ENCODE peak calls at places on chromosome 13, in four cellular contexts. E, Y, V and T are unnamed samples.

GRCh38 chr13:79491715-79492114 is 10.8 kb downstream of the NDFIP2 start:
- DNase-seq in E (no peak), Y (no peak), V (no peak), T (no peak)

GRCh38 chr13:23898101-23898500 is 799 bp upstream of the C1QTNF9B start:
- DNase-seq in E (no peak), Y (no peak), V (peak), T (no peak)

GRCh38 chr13:65638572-65639168 is 1591.5 kb downstream of the PCDH9 start:
- DNase-seq in E (no peak), V (no peak), Y (peak), T (no peak)

GRCh38 chr13:52780092-52780491 is 40.5 kb upstream of the CNMD start:
- DNase-seq in V (no peak), E (no peak), Y (no peak), T (no peak)

GRCh38 chr13:96003304-96003703 is 49.9 kb downstream of the UGGT2 start:
- DNase-seq in V (no peak), Y (peak), E (no peak), T (no peak)

GRCh38 chr13:113545455-113545930 is 39.1 kb upstream of the TFDP1 start:
- DNase-seq in V (no peak), Y (no peak), E (no peak), T (no peak)

GRCh38 chr13:34816543-34816942 is 125.5 kb upstream of the NBEA start:
- DNase-seq in V (peak), Y (no peak), E (no peak), T (no peak)

GRCh38 chr13:57857945-57858344 is 226.4 kb downstream of the PCDH17 start:
- DNase-seq in Y (no peak), E (no peak), V (no peak), T (no peak)

GRCh38 chr13:95783747-95784146 is 106.8 kb downstream of the DNAJC3 start:
- DNase-seq in V (no peak), E (no peak), Y (no peak), T (no peak)

GRCh38 chr13:98416408-98416807 is 160.5 kb downstream of the STK24 start:
- DNase-seq in Y (no peak), E (peak), V (no peak), T (no peak)

GRCh38 chr13:28339419-28339818 is 155.5 kb downstream of the FLT1 start:
- DNase-seq in V (no peak), E (no peak), Y (peak), T (no peak)

GRCh38 chr13:98976338-98976737 is 1.5 kb downstream of the DOCK9 start:
- DNase-seq in V (no peak), Y (no peak), E (no peak), T (no peak)

GRCh38 chr13:50594276-50594970 is 249.1 kb downstream of the DLEU7 start:
- DNase-seq in E (no peak), V (no peak), Y (peak), T (no peak)

GRCh38 chr13:75762066-75762937 is 126.2 kb downstream of the LMO7 start:
- DNase-seq in E (peak), V (no peak), Y (no peak), T (no peak)

GRCh38 chr13:31896427-31896826 is 135.1 kb upstream of the FRY start:
- DNase-seq in Y (no peak), V (no peak), E (no peak), T (peak)

GRCh38 chr13:85277753-85278152 is 521.5 kb downstream of the SLITRK6 start:
- DNase-seq in V (no peak), Y (no peak), E (no peak), T (no peak)

GRCh38 chr13:48235100-48235813 is 2.3 kb downstream of the ITM2B start:
- DNase-seq in Y (peak), V (no peak), E (no peak), T (no peak)

GRCh38 chr13:67015976-67016600 is 214.0 kb downstream of the PCDH9 start:
- DNase-seq in E (no peak), Y (no peak), V (no peak), T (no peak)

GRCh38 chr13:26985285-26985878 is 186.2 kb downstream of the USP12 start:
- DNase-seq in E (peak), Y (peak), V (peak), T (peak)

GRCh38 chr13:79451500-79451962 is 29.4 kb upstream of the NDFIP2 start:
- DNase-seq in V (no peak), Y (no peak), E (no peak), T (no peak)

GRCh38 chr13:87129602-87130300 is 541.4 kb upstream of the SLITRK5 start:
- DNase-seq in V (no peak), E (no peak), Y (no peak), T (no peak)

GRCh38 chr13:74771964-74772363 is 637.8 kb upstream of the KLF12 start:
- DNase-seq in Y (no peak), V (no peak), E (no peak), T (no peak)

GRCh38 chr13:47794963-47795362 is 206.1 kb downstream of the SUCLA2 start:
- DNase-seq in V (no peak), Y (peak), E (no peak), T (no peak)

GRCh38 chr13:35157143-35157755 is 215.2 kb downstream of the NBEA start:
- DNase-seq in Y (peak), E (peak), V (peak), T (no peak)

GRCh38 chr13:41311607-41312500 is 787 bp downstream of the NAA16 start:
- DNase-seq in Y (peak), E (peak), V (peak), T (peak)
- H3K27ac ChIP-seq in Y (peak), E (peak), V (peak), T (peak)

GRCh38 chr13:44219808-44220544 is 153.6 kb upstream of the SERP2 start:
- DNase-seq in V (no peak), Y (no peak), E (no peak), T (no peak)

GRCh38 chr13:44220948-44221347 is 152.7 kb upstream of the SERP2 start:
- DNase-seq in E (no peak), Y (no peak), V (no peak), T (no peak)

GRCh38 chr13:44221657-44222056 is 152.0 kb upstream of the SERP2 start:
- DNase-seq in Y (no peak), V (peak), E (no peak), T (no peak)

GRCh38 chr13:44224433-44225149 is 149.0 kb upstream of the SERP2 start:
- DNase-seq in Y (no peak), E (no peak), V (peak), T (peak)

DNA sequence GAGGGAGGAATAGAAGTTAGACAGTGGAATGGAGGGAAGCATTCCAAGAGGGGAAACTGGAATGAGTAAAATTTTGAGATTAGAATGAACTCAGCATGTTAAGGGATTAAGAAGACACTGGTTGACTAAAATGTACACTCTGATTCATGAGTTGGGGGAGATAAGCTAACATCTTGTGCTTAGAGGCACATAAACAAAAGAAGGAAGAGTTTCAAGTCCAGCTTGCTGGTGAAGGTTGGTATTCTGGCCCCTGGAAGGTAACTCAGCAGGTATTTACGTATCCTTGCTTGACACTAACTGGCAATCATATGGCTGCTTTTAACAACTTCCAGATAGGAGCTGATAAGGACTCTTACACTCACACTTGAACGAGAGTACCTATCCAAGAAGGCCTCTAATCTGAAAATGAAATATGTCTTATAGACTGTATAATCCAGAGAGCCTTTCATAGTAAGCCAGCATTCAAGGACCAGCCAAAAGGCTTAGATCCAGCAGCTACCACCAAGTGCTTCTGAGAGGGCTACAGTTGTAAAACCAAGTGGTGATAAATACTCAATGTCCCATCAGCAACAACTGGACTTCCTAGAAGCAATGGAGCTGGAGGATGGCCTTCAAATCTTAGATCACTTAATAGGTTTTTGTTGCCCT is 149.7 kb upstream of the SERP2 start:
- DNase-seq in E (no peak), V (no peak), Y (no peak), T (no peak)
- H3K27ac ChIP-seq in E (peak), V (peak), Y (no peak), T (peak)

DNA sequence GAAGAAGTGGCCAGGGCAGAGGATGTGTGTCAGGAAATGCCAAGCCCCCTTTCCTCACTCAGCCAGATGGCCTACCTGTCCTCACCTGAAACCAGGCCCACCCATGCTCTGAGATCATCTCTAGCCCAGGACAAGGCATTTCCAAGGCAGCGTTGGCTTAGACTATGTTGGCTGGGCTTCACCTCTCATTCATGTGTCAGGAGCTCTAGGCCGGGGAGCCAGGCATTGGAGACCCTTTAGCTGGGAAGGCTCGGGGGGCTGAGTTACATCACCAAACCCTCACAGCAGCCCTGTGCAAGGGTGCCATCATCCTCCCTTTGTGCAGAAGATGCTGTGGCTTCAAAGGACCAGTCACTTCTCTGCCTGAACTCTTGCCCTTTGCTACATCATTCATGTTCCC is 40.0 kb downstream of the COL4A2 start:
- DNase-seq in E (no peak), V (no peak), Y (no peak), T (no peak)
- H3K27ac ChIP-seq in E (peak), V (peak), Y (no peak), T (peak)

GRCh38 chr13:19794552-19795143 is 11.9 kb upstream of the PSPC1 start:
- DNase-seq in V (no peak), E (no peak), Y (no peak), T (no peak)
- H3K27ac ChIP-seq in V (no peak), E (peak), Y (no peak), T (no peak)

DNA sequence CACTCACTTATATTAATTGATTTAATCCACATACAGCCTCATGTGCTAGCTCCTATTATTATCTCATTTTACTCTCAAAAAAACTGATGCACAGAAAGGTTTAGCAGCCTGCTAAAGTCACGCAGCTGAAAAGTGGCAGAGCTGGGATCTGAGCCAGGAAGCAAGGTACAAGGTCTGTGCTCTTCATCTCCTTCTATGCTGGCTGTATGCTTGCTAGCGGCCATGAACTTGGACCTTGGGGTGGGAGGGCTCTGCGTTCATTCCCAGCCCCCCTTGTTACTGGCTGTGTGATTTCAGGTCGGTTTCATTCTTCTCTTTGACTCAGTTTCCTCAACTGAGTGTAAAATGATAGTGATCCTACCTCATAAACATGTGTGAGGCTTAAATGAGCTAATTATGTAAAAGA is 69.8 kb downstream of the ALOX5AP start:
- DNase-seq in E (no peak), Y (peak), V (no peak), T (no peak)
- H3K27ac ChIP-seq in E (no peak), Y (no peak), V (no peak), T (peak)

DNA sequence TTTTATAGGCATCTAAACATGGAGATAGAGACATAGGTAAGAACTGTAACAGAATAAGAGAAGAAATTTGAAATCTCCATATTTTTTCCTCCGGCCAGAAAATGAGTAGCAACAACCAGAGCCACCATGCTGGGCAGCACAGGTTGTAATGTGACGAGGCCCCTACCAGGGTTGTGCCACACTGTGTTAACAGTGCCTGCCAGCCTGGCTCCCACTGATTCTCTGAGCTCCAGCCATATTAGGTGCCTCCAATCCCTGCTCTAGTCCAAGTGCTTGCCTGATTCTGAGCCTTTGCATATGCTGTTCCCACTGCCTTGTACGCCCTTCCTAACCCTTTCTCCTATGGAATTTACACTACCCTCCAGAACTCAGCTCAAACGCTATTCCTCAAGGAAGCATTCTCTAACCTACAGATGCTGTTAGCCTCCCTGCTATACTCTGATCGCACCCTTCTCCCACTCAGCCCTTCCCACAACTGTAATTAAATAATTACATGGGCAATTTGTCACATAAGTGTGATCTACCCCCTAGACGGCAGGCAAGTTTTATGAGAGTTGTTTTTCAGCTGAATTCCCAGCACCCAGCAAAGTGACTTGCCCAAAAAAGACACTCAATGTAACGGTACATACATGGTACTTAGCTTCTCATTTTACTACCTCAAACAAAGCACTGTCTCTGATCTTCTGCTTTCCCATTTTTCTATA is 37.6 kb upstream of the STARD13 start:
- DNase-seq in V (no peak), E (no peak), Y (no peak), T (no peak)
- H3K27ac ChIP-seq in V (peak), E (peak), Y (no peak), T (peak)